ENCODE peak calls at places on chromosome X, in five cellular contexts. W, B, E, C and H are unnamed samples.
A peak's percentile ranks its signal among the peaks of the same experiment; 100 is the strongest.

GRCh38 chrX:9337056-9337455 is 127.8 kb upstream of the TBL1X start:
- DNase-seq in E (no peak), B (no peak), C (peak; percentile 49), W (no peak), H (no peak)

GRCh38 chrX:45803383-45803921 is 602.8 kb upstream of the DIPK2B start:
- DNase-seq in B (peak; percentile 95), W (no peak), C (no peak), E (no peak), H (peak; percentile 92)

GRCh38 chrX:16771483-16772398 is 14.5 kb upstream of the TXLNG start:
- DNase-seq in B (peak; percentile 75), W (no peak), E (no peak), C (no peak), H (peak; percentile 75)

GRCh38 chrX:9308426-9308825 is 156.4 kb upstream of the TBL1X start:
- DNase-seq in B (no peak), C (no peak), W (no peak), E (no peak), H (no peak)

GRCh38 chrX:104351173-104351769 is 96.5 kb upstream of the ESX1 start:
- DNase-seq in W (no peak), B (peak; percentile 87), E (no peak), C (no peak), H (peak; percentile 90)

GRCh38 chrX:109619816-109620215 is 5.2 kb downstream of the KCNE5 start:
- DNase-seq in E (no peak), W (no peak), C (no peak), B (no peak), H (no peak)

GRCh38 chrX:2848806-2849420 is 20.2 kb downstream of the GYG2 start:
- DNase-seq in W (no peak), B (peak; percentile 19), E (no peak), C (no peak), H (no peak)

GRCh38 chrX:110363241-110363640 is 4.6 kb downstream of the RTL9 start:
- DNase-seq in B (no peak), C (no peak), W (no peak), E (no peak), H (peak; percentile 6)

GRCh38 chrX:72666451-72666850 is 47.7 kb downstream of the PHKA1 start:
- DNase-seq in E (no peak), W (no peak), B (no peak), C (no peak), H (no peak)

GRCh38 chrX:29136904-29137303 is 549.7 kb downstream of the IL1RAPL1 start:
- DNase-seq in W (no peak), E (no peak), C (no peak), B (no peak), H (no peak)

GRCh38 chrX:1486177-1486576 is 33.5 kb upstream of the ASMTL start:
- DNase-seq in B (no peak), W (no peak), E (no peak), C (no peak), H (no peak)

GRCh38 chrX:142052238-142052637 is 148.5 kb downstream of the MAGEC1 start:
- DNase-seq in W (no peak), E (no peak), B (no peak), C (no peak), H (no peak)

GRCh38 chrX:81305240-81305639 is 103.3 kb downstream of the SH3BGRL start:
- DNase-seq in B (no peak), W (no peak), E (no peak), C (no peak), H (no peak)

GRCh38 chrX:118565853-118566252 is 70.2 kb downstream of the DOCK11 start:
- DNase-seq in W (no peak), E (no peak), B (no peak), C (no peak), H (no peak)
- H3K36me3 ChIP-seq in W (peaks cover 6% of the 10 kb centered on the region), E (no peaks in the 10 kb centered on the region), B (no peaks in the 10 kb centered on the region), C (peaks cover 12% of the 10 kb centered on the region), H (no peaks in the 10 kb centered on the region)

GRCh38 chrX:66021407-66021757 is 18.5 kb downstream of the VSIG4 start:
- DNase-seq in B (no peak), W (no peak), E (no peak), C (no peak), H (no peak)

GRCh38 chrX:66021758-66022741 is 17.8 kb downstream of the VSIG4 start:
- DNase-seq in C (no peak), B (no peak), W (no peak), E (no peak), H (no peak)

GRCh38 chrX:66019310-66019652 is 20.6 kb downstream of the VSIG4 start:
- DNase-seq in B (no peak), W (no peak), E (no peak), C (no peak), H (no peak)

GRCh38 chrX:66019974-66020373 is 19.9 kb downstream of the VSIG4 start:
- DNase-seq in W (no peak), E (no peak), B (no peak), C (no peak), H (no peak)

GRCh38 chrX:66020578-66021406 is 19.1 kb downstream of the VSIG4 start:
- DNase-seq in E (no peak), W (no peak), B (no peak), C (no peak), H (no peak)
- H3K4me3 ChIP-seq in E (no peak overlapping the region), W (no peak overlapping the region), B (no peak overlapping the region), C (no peak overlapping the region), H (no peak overlapping the region)

DNA sequence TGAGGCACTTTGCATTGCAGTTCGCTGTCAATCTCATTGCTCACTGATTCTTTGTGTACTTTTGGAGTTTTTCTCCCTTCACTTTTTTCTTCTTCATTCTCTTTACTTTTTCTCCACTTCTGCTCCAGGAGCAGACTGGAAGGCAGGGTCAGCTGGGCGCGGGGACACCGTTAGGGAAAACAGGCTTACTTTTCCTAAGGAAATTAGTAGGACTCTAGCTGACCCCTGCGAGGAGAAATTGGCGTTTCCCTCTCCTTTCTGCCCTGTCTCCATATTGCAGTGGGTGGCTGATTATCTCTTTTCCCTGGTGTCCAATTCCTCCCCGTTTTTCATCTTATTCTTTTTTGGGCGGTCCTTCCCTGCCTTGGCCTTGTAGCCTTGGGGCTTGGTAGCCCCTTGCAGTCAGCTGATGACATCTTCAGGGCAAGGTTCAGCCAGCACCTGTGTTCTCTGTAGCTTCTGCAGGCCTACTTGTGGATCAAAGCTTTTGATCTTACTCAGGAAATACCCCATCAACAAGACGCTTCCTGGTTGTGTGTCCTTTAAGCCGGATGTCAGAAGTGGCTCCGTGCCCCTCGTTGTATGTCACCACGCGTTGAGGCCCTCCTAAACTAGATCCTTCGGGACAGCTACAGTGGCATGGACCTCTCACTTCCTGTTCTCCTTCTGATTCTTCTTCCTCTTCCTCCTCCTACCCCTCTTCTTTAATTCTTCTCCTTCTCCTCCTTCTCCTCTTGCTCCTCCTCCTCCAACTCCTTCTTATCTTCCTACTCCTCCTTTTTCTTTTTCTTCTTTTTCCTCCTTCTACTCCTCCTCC is 36.1 kb downstream of the NBDY start:
- DNase-seq in B (no peak), W (no peak), E (no peak), C (no peak), H (no peak)
- TF ChIP-seq CTCF in B (no peak), W (no peak), E (no peak), C (no peak), H (no peak)

DNA sequence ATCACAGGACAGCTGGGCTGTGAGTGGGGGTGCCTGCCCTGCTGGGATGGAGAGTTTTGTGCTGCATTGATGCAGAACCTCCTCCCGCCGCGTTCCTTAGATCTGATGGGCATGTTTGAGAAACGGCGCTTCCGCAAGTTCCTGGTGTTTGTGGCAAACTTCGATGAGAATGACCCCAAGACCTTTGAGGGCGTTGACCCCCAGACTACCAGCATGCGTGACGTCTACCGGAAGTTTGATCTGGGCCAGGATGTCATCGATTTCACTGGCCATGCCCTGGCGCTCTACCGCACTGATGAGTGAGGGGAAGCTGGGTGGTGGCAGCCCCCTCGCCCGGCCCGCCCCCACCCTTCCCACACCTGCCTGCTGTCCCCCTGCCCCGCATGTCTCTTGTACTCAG is 2.9 kb downstream of the GDI1 start:
- DNase-seq in W (no peak), C (no peak), B (no peak), E (no peak), H (no peak)
- H3K36me3 ChIP-seq in W (peaks cover 39% of the 10 kb centered on the region), C (peaks cover 42% of the 10 kb centered on the region), B (peaks cover 4% of the 10 kb centered on the region), E (peaks cover 5% of the 10 kb centered on the region), H (peaks cover 15% of the 10 kb centered on the region)

DNA sequence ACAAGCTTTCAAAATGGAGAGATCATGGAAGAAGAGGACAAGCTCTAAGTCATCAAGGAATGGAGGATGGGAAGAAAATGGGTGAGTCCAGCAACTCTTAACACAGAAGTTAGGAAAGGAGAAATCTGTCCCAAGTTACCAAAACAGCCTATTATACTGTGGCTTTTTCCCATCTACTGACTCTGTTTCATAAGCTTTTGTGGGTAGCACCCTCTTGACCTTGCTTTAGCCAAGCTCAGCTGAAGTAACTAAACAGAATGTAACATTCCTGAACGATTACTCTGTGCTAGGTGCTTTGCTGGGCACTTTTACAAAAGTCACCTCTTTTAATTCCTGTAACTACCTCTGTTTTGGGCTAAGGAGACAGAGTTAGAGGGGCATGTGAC is 54.8 kb downstream of the MAP7D2 start:
- DNase-seq in B (peak; percentile 63), W (no peak), C (peak; percentile 4), E (no peak), H (peak; percentile 13)
- H3K4me3 ChIP-seq in B (no peak overlapping the region), W (no peak overlapping the region), C (no peak overlapping the region), E (no peak overlapping the region), H (no peak overlapping the region)

DNA sequence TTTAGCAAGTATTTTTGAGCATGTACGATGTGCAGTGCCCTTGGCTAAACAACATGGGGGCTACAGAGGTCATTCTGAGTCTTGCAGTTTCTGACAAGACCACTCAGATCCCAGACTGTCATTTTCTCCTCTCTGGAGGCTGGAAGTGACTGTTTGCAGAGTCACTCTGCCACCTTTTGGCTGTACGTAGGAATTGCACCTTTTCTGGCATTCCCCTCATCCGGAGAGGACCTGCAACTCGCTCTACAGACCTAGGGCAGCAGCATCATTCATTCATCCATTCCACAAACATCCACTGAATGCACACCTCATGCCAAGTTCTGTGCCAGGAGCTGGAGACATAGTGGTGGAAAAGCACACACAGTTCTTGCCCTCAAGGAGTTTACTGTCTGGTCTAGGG is 160.4 kb upstream of the GPR101 start:
- DNase-seq in C (no peak), W (no peak), B (peak; percentile 72), E (no peak), H (peak; percentile 42)
- TF ChIP-seq CTCF in C (no peak), W (peak; percentile 39), B (peak; percentile 73), E (no peak), H (peak; percentile 71)

GRCh38 chrX:48791063-48791820 is 4.9 kb downstream of the GATA1 start:
- DNase-seq in W (no peak), C (no peak), E (no peak), B (no peak), H (no peak)
- H3K36me3 ChIP-seq in W (no peaks in the 10 kb centered on the region), C (no peaks in the 10 kb centered on the region), E (no peaks in the 10 kb centered on the region), B (no peaks in the 10 kb centered on the region), H (no peaks in the 10 kb centered on the region)

DNA sequence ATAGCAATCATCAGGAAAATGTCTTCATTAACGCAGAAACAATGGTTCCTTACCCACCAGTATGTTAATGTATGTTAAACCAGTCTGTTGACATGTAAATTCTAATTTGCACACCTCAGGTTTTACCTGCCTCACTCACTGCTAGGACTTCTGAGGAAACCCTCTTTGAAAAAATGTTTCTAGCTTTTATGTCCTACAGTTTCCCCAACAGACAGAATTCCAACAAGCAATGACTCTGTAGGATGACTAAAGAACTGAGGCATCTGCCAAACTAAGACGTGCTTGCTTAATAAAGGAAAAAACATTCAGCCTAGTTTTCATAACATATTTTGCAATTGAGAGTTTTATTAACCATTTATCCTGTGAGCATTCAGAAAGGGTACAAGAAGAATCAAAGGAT is 20.6 kb upstream of the SOX3 start:
- DNase-seq in E (no peak), C (no peak), W (no peak), B (no peak), H (peak; percentile 65)
- H3K4me3 ChIP-seq in E (no peak overlapping the region), C (no peak overlapping the region), W (no peak overlapping the region), B (no peak overlapping the region), H (no peak overlapping the region)